ENCODE peak calls at places on chromosomes 7 and 10, in four cellular contexts. D is thyroid gland, E is fibroblast of lung, W is psoas muscle. B is an unnamed sample.
A peak's percentile ranks its signal among the peaks of the same experiment; 100 is the strongest.

GRCh38 chr7:90736316-90736715 is 140.2 kb downstream of the CDK14 start:
- DNase-seq in W (no peak), D (no peak), E (no peak), B (no peak)

GRCh38 chr10:63717089-63717715 is 196.0 kb downstream of the REEP3 start:
- DNase-seq in D (peak; percentile 83), W (no peak), E (no peak), B (no peak)

GRCh38 chr10:32271617-32272016 is 75.3 kb downstream of the EPC1 start:
- DNase-seq in E (peak; percentile 43), W (no peak), D (no peak), B (no peak)

GRCh38 chr7:113928113-113928512 is 9.3 kb upstream of the PPP1R3A start:
- DNase-seq in E (no peak), W (no peak), D (no peak), B (no peak)

GRCh38 chr7:40815512-40815911 is 680.7 kb downstream of the SUGCT start:
- DNase-seq in D (no peak), W (no peak), E (peak; percentile 77), B (no peak)

GRCh38 chr7:133009853-133010252 is 72.0 kb downstream of the CHCHD3 start:
- DNase-seq in E (no peak), D (no peak), W (no peak), B (no peak)

GRCh38 chr10:14385591-14386201 is 55.0 kb upstream of the FRMD4A start:
- DNase-seq in D (no peak), W (no peak), E (peak; percentile 47), B (no peak)

GRCh38 chr10:11783558-11783865 is 39.6 kb upstream of the PROSER2 start:
- DNase-seq in W (no peak), D (no peak), E (no peak), B (no peak)

GRCh38 chr10:117363027-117363426 is 12.2 kb downstream of the PDZD8 start:
- DNase-seq in D (no peak), E (peak; percentile 41), W (no peak), B (no peak)

GRCh38 chr7:70704921-70705346 is 427.0 kb upstream of the GALNT17 start:
- DNase-seq in W (no peak), E (no peak), D (no peak), B (no peak)

GRCh38 chr10:6473430-6473829 is 106.6 kb downstream of the PRKCQ start:
- DNase-seq in E (no peak), D (no peak), W (no peak), B (no peak)

GRCh38 chr10:125103466-125104377 is 56.6 kb downstream of the CTBP2 start:
- DNase-seq in D (no peak), W (no peak), E (no peak), B (no peak)

GRCh38 chr7:134520130-134520529 is 7.2 kb upstream of the AKR1B10 start:
- DNase-seq in W (no peak), E (peak; percentile 44), D (no peak), B (no peak)

GRCh38 chr7:144738708-144739314 is 97.0 kb downstream of the TPK1 start:
- DNase-seq in D (no peak), E (peak; percentile 43), W (no peak), B (peak; percentile 6)

GRCh38 chr10:112716924-112717348 is 233.1 kb upstream of the TCF7L2 start:
- DNase-seq in D (no peak), W (no peak), E (peak; percentile 82), B (no peak)

GRCh38 chr7:111835066-111835465 is 272.8 kb upstream of the IMMP2L start:
- DNase-seq in D (no peak), E (peak; percentile 81), W (no peak), B (no peak)

GRCh38 chr7:96786998-96787395 is 77.4 kb upstream of the SEM1 start:
- DNase-seq in W (no peak), E (no peak), D (no peak), B (no peak)

GRCh38 chr10:53403688-53404087 is 631.1 kb upstream of the MBL2 start:
- DNase-seq in W (peak; percentile 41), D (peak; percentile 89), E (peak; percentile 77), B (peak; percentile 7)

GRCh38 chr7:1890289-1891235 is 220.5 kb downstream of the ELFN1 start:
- DNase-seq in W (no peak), D (no peak), E (no peak), B (no peak)

GRCh38 chr7:112193915-112194502 is 12.2 kb downstream of the DOCK4 start:
- DNase-seq in E (no peak), W (no peak), D (no peak), B (no peak)

GRCh38 chr10:116671274-116671926 is 50.6 kb downstream of the PNLIPRP2 start:
- DNase-seq in W (no peak), E (peak; percentile 22), D (no peak), B (no peak)

GRCh38 chr10:70538195-70538520 is 59.6 kb downstream of the PALD1 start:
- DNase-seq in D (no peak), E (no peak), W (no peak), B (no peak)

GRCh38 chr7:65946895-65947294 is 35.1 kb downstream of the GUSB start:
- DNase-seq in E (peak; percentile 75), D (no peak), W (no peak), B (no peak)

GRCh38 chr10:78520737-78521430 is 487.2 kb downstream of the RPS24 start:
- DNase-seq in E (no peak), D (no peak), W (no peak), B (no peak)

GRCh38 chr10:132361581-132362101 is 29.6 kb downstream of the LRRC27 start:
- DNase-seq in E (no peak), W (no peak), D (no peak), B (no peak)

DNA sequence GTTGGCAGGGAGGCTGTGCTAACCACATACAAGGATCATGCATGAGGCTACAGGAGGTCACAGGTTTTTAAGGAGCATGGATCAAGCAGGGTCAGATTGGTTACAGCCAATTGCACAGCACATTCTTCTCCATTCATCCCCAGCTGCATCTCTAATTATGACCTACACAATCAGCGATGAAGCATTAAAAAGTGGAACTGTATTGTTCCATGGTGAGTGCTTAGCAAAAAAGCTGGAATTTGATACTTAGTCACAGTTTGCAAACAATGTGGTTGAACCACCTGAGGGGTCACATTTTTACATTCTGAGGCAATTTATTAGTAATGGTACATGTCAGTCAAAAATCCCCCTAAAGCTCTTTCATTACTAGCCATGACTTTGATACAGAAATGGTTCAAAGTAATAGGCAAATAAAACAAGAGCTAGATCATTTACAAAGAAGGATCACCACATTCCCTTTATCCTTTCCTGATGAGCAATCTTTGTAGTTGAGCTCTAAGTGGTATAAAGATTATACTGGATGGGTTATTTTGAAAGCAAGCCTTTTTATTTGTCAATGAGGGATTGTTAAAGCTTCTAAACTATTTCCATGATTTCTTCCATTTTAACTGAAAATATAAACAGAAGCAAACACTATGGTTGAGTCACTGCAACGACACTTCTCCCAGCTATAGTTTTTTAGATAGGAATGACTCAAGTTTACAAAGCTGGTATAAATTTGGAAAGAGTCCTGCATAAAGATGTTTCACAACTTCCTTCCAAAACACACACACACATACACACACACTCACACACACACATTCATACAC is 217.8 kb upstream of the SEMA3A start:
- DNase-seq in E (peak; percentile 99), D (no peak), W (no peak), B (no peak)
- H3K4me3 ChIP-seq in E (no peak overlapping the region), D (no peak overlapping the region), W (no peak overlapping the region), B (no peak overlapping the region)

DNA sequence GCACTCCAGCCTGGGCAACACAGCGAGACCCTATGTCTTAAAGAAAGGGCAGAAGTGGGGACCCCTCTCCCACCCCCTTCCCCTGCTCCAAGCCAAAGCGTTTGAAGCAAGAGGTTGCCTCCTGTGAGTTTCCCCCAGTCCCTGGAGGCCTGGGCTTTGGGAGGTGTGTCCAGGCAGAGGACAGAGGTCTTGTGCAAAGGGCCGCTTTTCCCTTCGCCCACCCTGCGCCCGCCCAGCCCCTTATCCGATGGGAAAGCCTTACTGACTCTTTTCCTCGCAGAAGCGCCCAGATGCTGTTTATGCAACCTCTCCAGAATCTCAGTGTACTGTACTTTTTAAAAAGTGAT is 50.6 kb upstream of the GTF2I start:
- DNase-seq in D (no peak), W (no peak), E (no peak), B (no peak)
- H3K4me3 ChIP-seq in D (peak overlapping the region; percentile 22), W (peak overlapping the region; percentile 61), E (no peak overlapping the region), B (peak overlapping the region; percentile 30)

GRCh38 chr7:8434290-8435002 is 1.0 kb downstream of the NXPH1 start:
- DNase-seq in D (no peak), E (no peak), W (no peak), B (no peak)

GRCh38 chr7:8435597-8436243 is 2.3 kb downstream of the NXPH1 start:
- DNase-seq in D (no peak), E (no peak), W (no peak), B (no peak)

GRCh38 chr7:8435120-8435519 is 1.7 kb downstream of the NXPH1 start:
- DNase-seq in W (no peak), E (no peak), D (no peak), B (no peak)

GRCh38 chr7:8430643-8431042 is 2.8 kb upstream of the NXPH1 start:
- DNase-seq in D (no peak), W (no peak), E (no peak), B (no peak)

DNA sequence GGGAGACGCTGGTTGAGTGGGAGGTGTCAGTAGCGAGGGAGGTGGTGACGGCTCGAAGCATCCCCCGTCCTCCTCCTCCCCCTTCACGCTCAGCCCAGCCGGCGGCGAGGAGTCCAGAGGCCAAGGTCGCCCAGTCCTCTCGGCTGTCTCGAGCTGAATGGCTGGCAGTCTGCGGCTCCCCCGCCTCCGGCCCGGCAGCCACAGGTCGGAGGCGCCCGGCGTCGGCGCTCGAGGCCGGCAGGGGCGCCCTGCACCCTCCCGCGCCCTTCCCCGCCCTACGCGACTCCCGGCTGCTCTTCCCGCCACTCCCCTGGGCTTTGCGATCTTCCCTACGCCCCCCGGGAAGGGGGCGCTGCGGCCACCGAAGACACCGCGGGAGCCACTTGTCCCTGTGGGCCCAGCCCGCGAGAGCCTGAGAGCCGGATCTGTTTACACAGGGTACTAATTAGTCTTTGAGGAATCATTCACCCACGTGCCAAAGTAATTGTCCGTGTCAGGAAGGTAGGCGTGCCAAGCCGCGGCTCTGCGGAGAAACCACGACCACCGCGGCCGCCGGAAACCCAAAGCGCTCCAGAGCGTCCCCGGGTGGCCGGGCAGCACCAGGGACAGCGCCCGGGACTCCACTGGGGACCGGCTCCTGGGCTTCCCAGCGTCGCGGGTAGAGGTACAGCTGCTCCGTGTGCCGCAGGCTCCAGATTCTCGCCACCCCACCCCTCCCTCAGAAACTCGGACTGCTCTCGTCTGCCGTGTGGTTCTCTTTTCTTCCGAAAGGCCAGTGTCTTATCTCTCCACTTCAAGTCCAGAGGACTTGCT is at the start of gene NXPH1:
- DNase-seq in D (peak; percentile 20), E (no peak), W (no peak), B (no peak)
- H3K4me3 ChIP-seq in D (no peak within 1 kb of the TSS), E (no peak within 1 kb of the TSS), W (no peak within 1 kb of the TSS), B (no peak within 1 kb of the TSS)

GRCh38 chr7:22447759-22448158 is 52.2 kb downstream of the STEAP1B start:
- DNase-seq in D (no peak), E (no peak), W (no peak), B (no peak)

GRCh38 chr7:22454446-22454845 is 45.5 kb downstream of the STEAP1B start:
- DNase-seq in D (no peak), E (no peak), W (no peak), B (no peak)

GRCh38 chr7:22452142-22452763 is 47.7 kb downstream of the STEAP1B start:
- DNase-seq in E (peak; percentile 46), D (peak; percentile 22), W (peak; percentile 35), B (peak; percentile 43)

GRCh38 chr7:22457471-22457870 is 42.5 kb downstream of the STEAP1B start:
- DNase-seq in D (no peak), W (no peak), E (no peak), B (no peak)

DNA sequence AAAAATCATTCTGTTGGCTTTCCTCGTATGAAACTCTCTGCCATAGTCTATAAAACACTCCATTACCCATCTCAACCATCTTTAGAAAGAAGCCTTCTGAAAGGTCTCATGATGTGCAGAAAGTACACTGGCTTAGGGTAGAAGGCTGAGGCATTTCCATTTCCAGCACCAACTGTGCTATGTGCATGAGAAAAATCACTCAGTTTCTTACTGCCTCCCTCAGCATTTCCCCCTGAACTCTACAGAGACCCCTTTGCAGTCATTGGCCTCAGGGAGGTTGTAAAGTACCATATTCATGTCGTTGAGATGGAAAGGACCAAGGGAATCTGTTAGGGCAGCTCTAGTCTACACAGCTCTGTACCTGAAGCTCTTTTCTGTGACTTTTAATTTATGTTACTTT is 46.8 kb downstream of the STEAP1B start:
- DNase-seq in D (no peak), W (no peak), E (no peak), B (no peak)
- H3K4me3 ChIP-seq in D (no peak overlapping the region), W (no peak overlapping the region), E (no peak overlapping the region), B (no peak overlapping the region)